ENCODE peak calls at places on chromosomes 16 and 17, in eight cellular contexts. F, Z, H, R, K, A, G and V are unnamed samples.
A peak's percentile ranks its signal among the peaks of the same experiment; 100 is the strongest.

GRCh38 chr17:6080711-6081430 is 10.7 kb downstream of the WSCD1 start:
- DNase-seq in A (no peak), Z (no peak), K (no peak), R (no peak), F (no peak), H (no peak), G (no peak), V (no peak)

GRCh38 chr16:1173778-1174451 is 21.0 kb downstream of the CACNA1H start:
- DNase-seq in H (no peak), K (no peak), F (no peak), R (no peak), Z (no peak), A (no peak), G (no peak), V (no peak)

GRCh38 chr17:39699818-39700147 is at the start of gene ERBB2:
- DNase-seq in G (peak; percentile 64), F (peak; percentile 88), A (no peak), H (no peak), R (no peak), Z (peak; percentile 67), K (peak; percentile 91), V (peak; percentile 80)

GRCh38 chr17:2125013-2125535 is 70.2 kb downstream of the HIC1 start:
- DNase-seq in A (no peak), K (no peak), Z (no peak), F (no peak), G (no peak), H (no peak), R (no peak), V (no peak)

GRCh38 chr16:85123891-85124635 is 11.8 kb upstream of the CIBAR2 start:
- DNase-seq in Z (no peak), G (no peak), F (peak; percentile 26), H (peak; percentile 82), K (peak; percentile 86), A (no peak), R (no peak), V (no peak)

GRCh38 chr16:69434066-69434465 is 9.6 kb downstream of the CYB5B start:
- DNase-seq in A (no peak), G (no peak), F (no peak), Z (no peak), R (no peak), K (no peak), H (no peak), V (no peak)

GRCh38 chr16:87956771-87957279 is 5.6 kb downstream of the BANP start:
- DNase-seq in F (no peak), K (no peak), R (peak; percentile 35), G (peak; percentile 34), H (no peak), Z (no peak), A (no peak), V (no peak)

GRCh38 chr17:79530361-79531105 is 80.3 kb downstream of the RBFOX3 start:
- DNase-seq in F (no peak), K (no peak), R (no peak), H (no peak), G (no peak), A (no peak), Z (no peak), V (no peak)

GRCh38 chr17:11296994-11297393 is 56.0 kb downstream of the SHISA6 start:
- DNase-seq in F (no peak), Z (no peak), A (peak; percentile 45), H (no peak), G (peak; percentile 10), K (no peak), R (no peak), V (no peak)

GRCh38 chr17:41211845-41212466 is 14.5 kb upstream of the KRTAP9-2 start:
- DNase-seq in R (no peak), A (no peak), G (no peak), K (no peak), F (peak; percentile 22), H (no peak), Z (no peak), V (no peak)

GRCh38 chr16:79589495-79590134 is 10.9 kb downstream of the MAF start:
- DNase-seq in A (no peak), F (no peak), R (no peak), Z (peak; percentile 54), K (no peak), G (no peak), H (peak; percentile 62), V (no peak)

GRCh38 chr16:9821331-9821730 is 360.9 kb downstream of the GRIN2A start:
- DNase-seq in A (no peak), F (no peak), Z (no peak), K (no peak), G (no peak), R (no peak), H (no peak), V (no peak)

GRCh38 chr17:44900894-44901293 is 1.6 kb upstream of the EFTUD2 start:
- DNase-seq in F (no peak), G (no peak), A (no peak), H (peak; percentile 66), K (peak; percentile 83), Z (no peak), R (no peak), V (no peak)

GRCh38 chr16:1506494-1507213 is 13.5 kb downstream of the TELO2 start:
- DNase-seq in R (no peak), H (no peak), F (no peak), Z (no peak), G (no peak), K (no peak), A (no peak), V (no peak)

GRCh38 chr17:44558349-44559287 is 1.3 kb downstream of the FZD2 start:
- DNase-seq in K (peak; percentile 66), H (no peak), G (no peak), F (no peak), R (no peak), Z (no peak), A (no peak), V (no peak)

GRCh38 chr16:83066011-83066410 is 439.2 kb downstream of the CDH13 start:
- DNase-seq in F (no peak), Z (no peak), H (no peak), A (no peak), R (no peak), K (no peak), G (no peak), V (no peak)

GRCh38 chr16:83066881-83067280 is 440.1 kb downstream of the CDH13 start:
- DNase-seq in A (no peak), R (no peak), F (no peak), G (no peak), H (no peak), Z (no peak), K (no peak), V (no peak)

GRCh38 chr16:83070416-83071199 is 443.8 kb downstream of the CDH13 start:
- DNase-seq in A (no peak), K (no peak), G (no peak), F (no peak), H (no peak), Z (no peak), R (no peak), V (no peak)

DNA sequence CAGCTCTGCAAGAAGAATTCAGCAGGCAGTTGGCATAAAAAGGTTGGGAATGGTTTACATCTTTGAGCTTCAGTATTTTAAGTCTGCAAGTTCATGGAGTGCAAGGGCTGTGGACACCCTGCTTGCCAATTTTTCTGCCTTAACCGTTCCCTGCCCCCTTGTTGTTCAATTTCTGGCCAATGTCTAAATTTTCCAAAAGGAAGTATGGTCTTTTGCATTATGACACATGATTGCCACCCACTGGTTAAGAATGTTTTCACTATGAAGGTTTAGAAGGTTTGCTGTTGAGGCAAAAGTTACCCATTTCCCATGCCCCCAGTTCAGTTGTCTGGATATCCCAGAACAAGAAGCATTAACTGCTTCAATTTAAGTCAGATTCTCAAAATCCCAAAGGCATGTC is 441.9 kb downstream of the CDH13 start:
- DNase-seq in K (no peak), H (no peak), A (no peak), Z (no peak), G (no peak), F (no peak), R (no peak), V (no peak)
- TF ChIP-seq CTCF in K (no peak), H (no peak), A (no peak), Z (no peak), G (no peak), F (peak; percentile 18), R (no peak), V (no peak)

GRCh38 chr17:7967751-7968150 is 34.7 kb upstream of the GUCY2D start:
- DNase-seq in A (no peak), Z (no peak), H (no peak), F (no peak), G (no peak), R (no peak), K (peak; percentile 0), V (no peak)
- TF ChIP-seq POLR2AphosphoS5 in A (no peak), Z (no peak), H (no peak), F (no peak), G (no peak), R (no peak), K (no peak), V (no peak)

GRCh38 chr16:57863434-57864160 is 61.3 kb upstream of the KIFC3 start:
- DNase-seq in K (peak; percentile 83), F (peak; percentile 59), R (no peak), Z (no peak), A (no peak), G (peak; percentile 68), H (peak; percentile 77), V (peak; percentile 71)
- TF ChIP-seq EP300 in K (no peak), F (no peak), R (no peak), Z (no peak), A (no peak), G (no peak), H (no peak), V (no peak)

GRCh38 chr16:77782694-77783093 is 5.7 kb upstream of the VAT1L start:
- DNase-seq in G (peak; percentile 49), Z (no peak), K (no peak), H (no peak), R (no peak), A (no peak), F (no peak), V (no peak)
- TF ChIP-seq CTCF in G (peak; percentile 81), Z (peak; percentile 49), K (no peak), H (no peak), R (peak; percentile 9), A (no peak), F (no peak), V (no peak)